ENCODE peak calls at places on chromosomes 7 and 10, in five cellular contexts. T is neuronal stem cell, J is K562, N is colonic mucosa, O is astrocyte. L is an unnamed sample.

GRCh38 chr7:31002256-31002655 is 38.5 kb downstream of the GHRHR start:
- DNase-seq in T (no peak), J (no peak), N (no peak), O (peak), L (peak)

GRCh38 chr10:102247724-102248123 is 2.4 kb downstream of the GBF1 start:
- DNase-seq in T (no peak), J (no peak), N (no peak), O (no peak), L (peak)

GRCh38 chr7:26156454-26157365 is 4.7 kb downstream of the NFE2L3 start:
- DNase-seq in T (no peak), J (no peak), N (no peak), O (peak), L (peak)

GRCh38 chr7:158263964-158264748 is 323.5 kb downstream of the PTPRN2 start:
- DNase-seq in T (no peak), J (no peak), N (peak), O (no peak), L (no peak)

GRCh38 chr10:128210215-128211063 is 84.2 kb upstream of the MKI67 start:
- DNase-seq in T (peak), J (peak), N (peak), O (no peak), L (peak)

GRCh38 chr10:71268247-71268691 is 50.8 kb upstream of the SLC29A3 start:
- DNase-seq in T (no peak), J (peak), N (no peak), O (peak), L (peak)

GRCh38 chr10:131272897-131273451 is 38.5 kb downstream of the TCERG1L start:
- DNase-seq in T (no peak), J (no peak), N (no peak), O (no peak), L (no peak)

GRCh38 chr7:155543011-155543881 is 3.1 kb downstream of the CNPY1 start:
- DNase-seq in T (no peak), J (no peak), N (no peak), O (peak), L (no peak)

GRCh38 chr7:4931932-4932331 is 27.1 kb downstream of the MMD2 start:
- DNase-seq in T (no peak), J (peak), N (no peak), O (no peak), L (no peak)

GRCh38 chr7:738723-739454 is 11.8 kb upstream of the PRKAR1B start:
- DNase-seq in T (no peak), J (no peak), N (no peak), O (no peak), L (no peak)

GRCh38 chr10:35910234-35910633 is 268.1 kb upstream of the FZD8 start:
- DNase-seq in T (no peak), J (no peak), N (no peak), O (peak), L (peak)

GRCh38 chr10:86523348-86523747 is 1.8 kb upstream of the WAPL start:
- DNase-seq in T (no peak), J (peak), N (no peak), O (no peak), L (peak)

GRCh38 chr10:122495406-122496340 is 34.3 kb downstream of the HTRA1 start:
- DNase-seq in T (no peak), J (no peak), N (no peak), O (peak), L (peak)

GRCh38 chr10:97065686-97066679 is 119.8 kb downstream of the SLIT1 start:
- DNase-seq in T (no peak), J (no peak), N (no peak), O (no peak), L (no peak)

GRCh38 chr7:121244120-121244865 is 84.5 kb upstream of the WNT16 start:
- DNase-seq in T (no peak), J (no peak), N (no peak), O (no peak), L (no peak)

GRCh38 chr10:73486601-73487000 is 9.2 kb downstream of the PPP3CB start:
- DNase-seq in T (no peak), J (no peak), N (no peak), O (no peak), L (no peak)

GRCh38 chr7:108094933-108095710 is 35.0 kb downstream of the LAMB4 start:
- DNase-seq in T (no peak), J (no peak), N (peak), O (peak), L (peak)

GRCh38 chr10:124603376-124604213 is 140.6 kb downstream of the FAM53B start:
- DNase-seq in T (no peak), J (no peak), N (no peak), O (no peak), L (no peak)

GRCh38 chr10:86330778-86331763 is 35.5 kb downstream of the GRID1 start:
- DNase-seq in T (no peak), J (no peak), N (no peak), O (no peak), L (no peak)

GRCh38 chr7:35630573-35630972 is 64.4 kb downstream of the HERPUD2 start:
- DNase-seq in T (no peak), J (no peak), N (no peak), O (peak), L (peak)

DNA sequence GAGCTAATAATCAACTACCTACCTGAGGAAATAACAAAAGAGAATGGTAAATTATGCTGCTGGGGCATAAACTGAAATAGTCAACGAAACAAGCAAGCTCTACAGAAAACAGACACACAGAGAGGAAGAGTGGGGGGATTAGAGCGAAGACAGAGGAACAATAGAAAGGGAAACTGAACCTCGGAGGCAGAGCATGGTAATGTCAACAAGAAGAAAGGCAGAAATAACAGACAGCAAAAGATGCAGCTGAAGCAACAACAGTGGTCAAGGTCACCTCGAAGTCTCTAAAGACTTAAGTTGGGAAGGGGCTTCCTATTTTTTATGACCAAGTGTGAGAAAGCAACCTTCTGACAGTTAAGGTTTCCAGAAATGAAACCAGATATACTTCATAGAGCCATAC is 177.0 kb downstream of the ZNF438 start:
- DNase-seq in T (no peak), J (no peak), N (no peak), O (no peak), L (no peak)
- H3K9ac ChIP-seq in T (no peak), J (no peak), N (no peak), O (no peak), L (no peak)

DNA sequence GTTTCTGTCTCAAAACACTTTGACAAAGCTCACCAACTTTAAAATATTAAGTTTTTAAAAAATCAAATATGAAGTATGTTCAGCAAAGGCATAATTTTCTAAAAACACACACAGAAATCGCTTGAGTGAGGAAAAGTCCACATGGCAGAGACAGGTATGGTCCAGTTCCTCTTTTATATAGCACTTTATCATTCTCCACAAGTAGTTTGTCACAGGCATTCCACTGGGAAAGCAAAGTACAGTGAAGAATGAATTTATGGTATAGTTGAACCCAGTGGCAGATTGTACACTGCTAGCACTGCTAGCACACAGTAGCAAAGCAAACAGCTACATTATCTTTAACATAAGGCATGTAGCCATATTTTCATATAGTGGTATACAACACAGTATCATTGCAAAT is 102.3 kb downstream of the HECTD2 start:
- DNase-seq in T (no peak), J (no peak), N (no peak), O (no peak), L (no peak)
- H3K9ac ChIP-seq in T (no peak), J (no peak), N (no peak), O (no peak), L (peak)

GRCh38 chr10:93384006-93384405 is 98.1 kb downstream of the MYOF start:
- DNase-seq in T (no peak), J (no peak), N (no peak), O (no peak), L (no peak)
- H3K9ac ChIP-seq in T (no peak), J (no peak), N (no peak), O (peak), L (peak)

DNA sequence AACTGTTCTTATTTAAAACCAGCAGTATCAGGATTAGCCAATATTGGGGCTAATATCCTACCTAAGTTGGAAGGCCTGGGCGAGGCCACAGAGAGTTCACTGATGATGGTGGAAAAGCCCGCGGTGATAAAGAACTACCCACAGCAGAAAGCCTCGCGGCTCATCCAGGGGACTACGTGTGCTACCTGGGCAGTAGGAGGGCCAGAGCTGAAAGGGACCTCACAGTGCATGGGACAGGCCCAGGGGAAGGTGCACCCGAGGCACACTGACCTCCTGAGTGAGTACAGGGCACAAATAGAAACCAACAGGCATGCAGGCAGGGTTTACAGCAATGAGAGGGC is 1.4 kb downstream of the WDR86 start:
- DNase-seq in T (no peak), J (no peak), N (no peak), O (no peak), L (no peak)
- H3K9ac ChIP-seq in T (peak), J (no peak), N (no peak), O (no peak), L (no peak)

GRCh38 chr10:29255117-29255516 is 33.8 kb upstream of the LYZL1 start:
- DNase-seq in T (no peak), J (no peak), N (no peak), O (no peak), L (no peak)
- H3K9ac ChIP-seq in T (no peak), J (no peak), N (no peak), O (no peak), L (no peak)

DNA sequence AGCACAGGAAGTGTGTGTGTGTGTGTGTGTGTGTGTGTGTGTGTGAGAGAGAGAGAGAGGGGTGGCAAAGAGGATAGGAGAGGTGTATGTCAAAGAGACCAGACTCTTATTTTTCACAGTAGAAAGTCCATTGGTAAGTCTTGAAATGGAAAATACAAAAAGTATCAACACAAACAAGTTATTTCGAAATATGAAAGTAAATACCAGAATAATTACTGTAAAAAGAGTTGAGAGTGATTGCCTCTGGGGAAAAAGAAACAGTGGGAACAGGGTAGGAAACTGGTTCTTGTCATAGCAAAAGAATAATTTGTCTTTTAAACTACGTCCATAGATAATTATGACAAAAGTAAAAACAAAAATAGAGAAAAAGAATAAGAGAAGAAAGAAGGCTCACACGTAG is 29.0 kb upstream of the EIF5AL1 start:
- DNase-seq in T (no peak), J (no peak), N (no peak), O (no peak), L (peak)
- H3K9ac ChIP-seq in T (no peak), J (no peak), N (no peak), O (no peak), L (peak)

DNA sequence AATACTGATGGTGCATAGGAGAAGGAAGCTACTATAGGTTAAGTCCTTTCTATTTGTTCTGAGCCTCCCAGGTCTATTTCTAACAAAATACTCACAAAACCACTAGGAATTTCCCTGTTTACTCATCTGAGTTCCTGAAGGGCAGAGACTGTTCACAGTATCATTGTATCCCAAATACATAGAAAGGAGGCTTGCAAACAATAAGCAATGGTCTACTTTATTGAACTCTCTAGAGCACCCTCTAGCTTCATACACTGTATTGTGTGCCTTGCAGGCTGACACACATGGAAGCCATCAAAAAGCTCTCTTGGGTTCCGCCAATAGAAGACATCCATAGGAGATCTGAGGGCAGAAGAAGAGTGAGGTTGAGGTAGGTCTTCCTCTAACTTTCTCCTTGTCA is 826.1 kb downstream of the GRM8 start:
- DNase-seq in T (no peak), J (no peak), N (no peak), O (no peak), L (no peak)
- H3K9ac ChIP-seq in T (no peak), J (no peak), N (no peak), O (no peak), L (no peak)

GRCh38 chr7:12770227-12770975 is 83.0 kb downstream of the ARL4A start:
- DNase-seq in T (no peak), J (no peak), N (peak), O (no peak), L (no peak)
- H3K9ac ChIP-seq in T (no peak), J (no peak), N (no peak), O (no peak), L (no peak)

DNA sequence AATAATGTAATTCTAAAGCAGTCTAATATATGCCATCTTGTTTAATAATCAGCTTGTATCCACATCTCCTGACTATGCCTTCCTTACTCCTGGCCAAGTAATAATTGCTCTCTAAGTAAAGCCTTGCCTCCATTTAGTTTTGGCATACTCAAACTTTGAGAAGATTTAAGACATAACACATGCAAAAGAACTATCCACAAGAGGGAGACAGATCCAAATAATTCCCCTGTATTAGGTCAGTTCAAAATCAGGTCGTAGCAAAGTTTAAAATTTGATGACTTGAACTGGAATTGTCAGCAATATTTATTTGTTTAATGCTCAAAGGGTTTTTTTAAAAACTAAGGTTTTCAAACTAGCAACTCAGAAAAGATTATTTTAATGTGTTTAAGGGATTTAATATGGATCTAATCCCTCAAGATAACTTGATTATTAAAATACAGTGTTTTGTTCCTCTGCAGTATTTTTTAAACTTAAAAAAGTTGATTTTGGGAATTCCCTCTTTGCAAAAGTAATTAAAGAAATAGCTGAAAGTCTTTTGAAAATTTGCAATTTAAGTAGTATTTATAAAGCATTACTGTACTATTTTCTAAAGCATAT is 95.3 kb downstream of the HDAC9 start:
- DNase-seq in T (peak), J (no peak), N (no peak), O (peak), L (peak)
- H3K9ac ChIP-seq in T (no peak), J (no peak), N (no peak), O (no peak), L (peak)